ENCODE peak calls at places on chromosomes 11 and 22, in six cellular contexts. D is neuronal stem cell, T is H9, G is IMR-90, H is H1, V is trophoblast cell. J is an unnamed sample.

GRCh38 chr22:38967451-38968450 is 10.3 kb downstream of the APOBEC3A start:
- DNase-seq in D (no peak), T (no peak), G (no peak), H (no peak), V (peak; percentile 17), J (no peak)

GRCh38 chr11:113474362-113475159 is 637 bp downstream of the DRD2 start:
- DNase-seq in D (peak; percentile 95), T (peak; percentile 91), G (peak; percentile 66), H (peak; percentile 98), V (peak; percentile 96), J (peak; percentile 83)

GRCh38 chr22:24107668-24108067 is 73.6 kb upstream of the SUSD2 start:
- DNase-seq in D (no peak), T (no peak), G (peak; percentile 90), H (no peak), V (no peak), J (no peak)

GRCh38 chr11:15638386-15638787 is 523.7 kb downstream of the INSC start:
- DNase-seq in D (no peak), T (no peak), G (no peak), H (no peak), V (no peak), J (peak; percentile 40)

GRCh38 chr11:65412271-65413076 is 10.1 kb upstream of the NEAT1 start:
- DNase-seq in D (no peak), T (no peak), G (no peak), H (no peak), V (no peak), J (no peak)

GRCh38 chr11:35579557-35580396 is 38.5 kb upstream of the FJX1 start:
- DNase-seq in D (no peak), T (no peak), G (peak; percentile 99), H (no peak), V (peak; percentile 55), J (peak; percentile 94)

GRCh38 chr11:114179234-114179941 is 116.8 kb upstream of the NNMT start:
- DNase-seq in D (no peak), T (no peak), G (no peak), H (no peak), V (no peak), J (peak; percentile 92)

GRCh38 chr11:105673089-105673488 is 63.2 kb downstream of the GRIA4 start:
- DNase-seq in D (peak; percentile 76), T (peak; percentile 44), G (peak; percentile 72), H (peak; percentile 71), V (peak; percentile 72), J (peak; percentile 70)

GRCh38 chr11:115078461-115079438 is 400.4 kb downstream of the NXPE2 start:
- DNase-seq in D (no peak), T (no peak), G (no peak), H (no peak), V (no peak), J (no peak)

GRCh38 chr11:79285756-79286155 is 155.1 kb downstream of the TENM4 start:
- DNase-seq in D (no peak), T (no peak), G (no peak), H (no peak), V (no peak), J (no peak)

GRCh38 chr11:70913715-70914231 is 338.6 kb downstream of the SHANK2 start:
- DNase-seq in D (peak; percentile 33), T (no peak), G (no peak), H (peak; percentile 58), V (no peak), J (no peak)

GRCh38 chr11:109039611-109040010 is 374.7 kb downstream of the DDX10 start:
- DNase-seq in D (no peak), T (no peak), G (no peak), H (no peak), V (no peak), J (no peak)

GRCh38 chr11:118659314-118659939 is 20.0 kb downstream of the TREH start:
- DNase-seq in D (peak; percentile 85), T (peak; percentile 96), G (peak; percentile 71), H (peak; percentile 100), V (peak; percentile 88), J (peak; percentile 89)

GRCh38 chr11:125036933-125037332 is 26.2 kb upstream of the SLC37A2 start:
- DNase-seq in D (no peak), T (no peak), G (peak; percentile 98), H (no peak), V (no peak), J (peak; percentile 82)

GRCh38 chr11:71103266-71103665 is 149.1 kb downstream of the SHANK2 start:
- DNase-seq in D (no peak), T (no peak), G (no peak), H (no peak), V (no peak), J (no peak)

GRCh38 chr22:45512363-45512762 is 9.7 kb downstream of the FBLN1 start:
- DNase-seq in D (no peak), T (no peak), G (no peak), H (no peak), V (no peak), J (no peak)

GRCh38 chr11:35373284-35373933 is 45.9 kb downstream of the SLC1A2 start:
- DNase-seq in D (no peak), T (no peak), G (peak; percentile 27), H (no peak), V (no peak), J (no peak)

GRCh38 chr22:35023692-35024363 is 42.1 kb upstream of the ISX start:
- DNase-seq in D (peak; percentile 72), T (peak; percentile 86), G (no peak), H (peak; percentile 99), V (peak; percentile 68), J (peak; percentile 6)

GRCh38 chr11:131418214-131418613 is 47.8 kb downstream of the NTM start:
- DNase-seq in D (no peak), T (no peak), G (no peak), H (no peak), V (no peak), J (no peak)

GRCh38 chr11:122394326-122394725 is 261.2 kb upstream of the UBASH3B start:
- DNase-seq in D (peak; percentile 21), T (no peak), G (no peak), H (no peak), V (no peak), J (no peak)

GRCh38 chr11:86671386-86672006 is 920 bp downstream of the ME3 start:
- DNase-seq in D (no peak), T (peak; percentile 37), G (no peak), H (peak; percentile 66), V (peak; percentile 53), J (no peak)

GRCh38 chr11:57303990-57304579 is 20.7 kb downstream of the TNKS1BP1 start:
- DNase-seq in D (no peak), T (no peak), G (no peak), H (no peak), V (no peak), J (no peak)

GRCh38 chr11:83241291-83241946 is 44.7 kb downstream of the CCDC90B start:
- DNase-seq in D (peak; percentile 41), T (peak; percentile 63), G (peak; percentile 77), H (peak; percentile 50), V (peak; percentile 90), J (peak; percentile 78)

GRCh38 chr22:37472418-37473006 is 13.7 kb downstream of the MFNG start:
- DNase-seq in D (no peak), T (peak; percentile 63), G (peak; percentile 28), H (peak; percentile 83), V (no peak), J (peak; percentile 36)

GRCh38 chr22:21594865-21595452 is 27.4 kb downstream of the UBE2L3 start:
- DNase-seq in D (no peak), T (no peak), G (no peak), H (no peak), V (no peak), J (no peak)

GRCh38 chr11:78074756-78075155 is 4.9 kb downstream of the NDUFC2 start:
- DNase-seq in D (no peak), T (no peak), G (no peak), H (no peak), V (peak; percentile 7), J (no peak)

GRCh38 chr22:46612904-46613605 is 7.1 kb upstream of the GRAMD4 start:
- DNase-seq in D (no peak), T (no peak), G (no peak), H (no peak), V (no peak), J (peak; percentile 29)

GRCh38 chr11:8962827-8963226 is 1.4 kb downstream of the TMEM9B start:
- DNase-seq in D (no peak), T (no peak), G (no peak), H (no peak), V (no peak), J (no peak)
- H3K9ac ChIP-seq in D (no peak overlapping the region), T (no peak overlapping the region), G (no peak overlapping the region), H (no peak overlapping the region), V (no peak overlapping the region), J (peak overlapping the region; percentile 98)

GRCh38 chr11:117218133-117218915 is 13.5 kb downstream of the PCSK7 start:
- DNase-seq in D (no peak), T (no peak), G (peak; percentile 57), H (no peak), V (no peak), J (no peak)
- H3K4me1 ChIP-seq in D (peaks cover 8% of the 10 kb centered on the region), T (no peaks in the 10 kb centered on the region), G (peaks cover 40% of the 10 kb centered on the region), H (no peaks in the 10 kb centered on the region), V (no peaks in the 10 kb centered on the region), J (peaks cover 8% of the 10 kb centered on the region)

GRCh38 chr11:10495464-10495786 is 40.4 kb downstream of the AMPD3 start:
- DNase-seq in D (no peak), T (no peak), G (no peak), H (no peak), V (no peak), J (no peak)

GRCh38 chr11:10497371-10498021 is 42.4 kb downstream of the AMPD3 start:
- DNase-seq in D (no peak), T (no peak), G (no peak), H (no peak), V (no peak), J (no peak)

GRCh38 chr11:10494636-10495463 is 39.8 kb downstream of the AMPD3 start:
- DNase-seq in D (no peak), T (no peak), G (no peak), H (no peak), V (no peak), J (no peak)

GRCh38 chr11:10498022-10498400 is 42.9 kb downstream of the AMPD3 start:
- DNase-seq in D (no peak), T (peak; percentile 23), G (no peak), H (no peak), V (no peak), J (no peak)

GRCh38 chr11:10496296-10496936 is 41.4 kb downstream of the AMPD3 start:
- DNase-seq in D (no peak), T (no peak), G (no peak), H (no peak), V (no peak), J (no peak)
- H4K91ac ChIP-seq in D (no peak overlapping the region), T (no peak overlapping the region), G (no peak overlapping the region), H (no peak overlapping the region), V (no peak overlapping the region), J (no peak overlapping the region)

DNA sequence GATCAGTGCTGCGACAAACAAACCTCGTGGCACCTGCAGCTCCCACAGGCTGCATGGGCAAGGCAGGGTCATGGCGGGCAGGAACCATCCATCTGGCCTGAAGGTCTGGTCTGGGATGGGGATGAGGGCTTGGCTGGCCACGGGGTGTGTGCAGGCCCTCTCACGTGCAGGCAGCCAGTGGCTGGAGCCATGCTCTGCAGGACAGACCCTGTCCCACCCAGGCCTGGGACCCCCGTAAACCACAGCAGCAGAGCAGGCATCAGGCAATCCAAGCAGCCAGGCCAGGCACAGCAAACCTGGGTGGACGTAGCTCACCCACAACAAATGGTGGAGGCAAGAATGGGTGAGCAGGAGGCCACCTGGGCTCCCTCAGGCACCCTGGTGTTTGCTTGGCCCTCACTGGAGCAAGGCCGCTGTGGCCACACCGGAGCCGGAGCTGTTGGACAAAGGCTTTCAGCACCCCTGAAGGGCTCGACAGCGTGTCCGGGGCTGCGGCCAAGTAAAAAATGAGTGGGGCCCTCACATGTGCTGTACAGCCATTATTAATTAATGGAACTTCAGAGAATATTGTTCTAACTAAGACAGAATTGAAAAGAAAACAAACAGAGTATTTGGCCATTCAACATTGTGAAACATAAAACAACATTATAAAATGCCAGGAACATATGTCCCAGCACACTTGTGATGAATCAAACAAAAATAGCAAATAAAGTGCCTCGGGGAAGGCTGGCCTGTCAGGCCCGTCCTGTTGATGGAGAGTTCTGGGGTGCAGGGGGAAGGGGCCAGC is 24.0 kb upstream of the GNB1L start:
- DNase-seq in D (no peak), T (no peak), G (peak; percentile 26), H (peak; percentile 40), V (no peak), J (no peak)
- H3K9ac ChIP-seq in D (peak overlapping the region; percentile 78), T (no peak overlapping the region), G (no peak overlapping the region), H (no peak overlapping the region), V (no peak overlapping the region), J (no peak overlapping the region)